ENCODE peak calls at places on chromosomes 3 and 15, in seven cellular contexts. One of them, this sample, is unnamed.

GRCh38 chr3:49805367-49805782 is 2.3 kb downstream of the INKA1 start:
- DNase-seq in IMR-90: peak; percentile 56
- DNase-seq in effector memory CD8-positive, alpha-beta T cell: no peak
- DNase-seq in stimulated activated CD4-positive, alpha-beta T cell treated with anti-CD3 and anti-CD28 coated beads, Interleukin-4, amount 100 ng/mL, for 1 hour: no peak
- DNase-seq in RWPE1: no peak
- DNase-seq in Calu3: no peak
- DNase-seq in NCI-H1694 treated with DMSO at 0.1 percent for 48 hours: peak; percentile 3
- DNase-seq in this sample: no peak

GRCh38 chr15:35657679-35658201 is 111.8 kb upstream of the DPH6 start:
- DNase-seq in NCI-H1694 treated with DMSO at 0.1 percent for 48 hours: no peak
- DNase-seq in RWPE1: no peak
- DNase-seq in Calu3: no peak
- DNase-seq in stimulated activated CD4-positive, alpha-beta T cell treated with anti-CD3 and anti-CD28 coated beads, Interleukin-4, amount 100 ng/mL, for 1 hour: no peak
- DNase-seq in IMR-90: peak; percentile 43
- DNase-seq in effector memory CD8-positive, alpha-beta T cell: no peak
- DNase-seq in this sample: peak; percentile 31

GRCh38 chr3:40828741-40829415 is 304.1 kb downstream of the ZNF621 start:
- DNase-seq in Calu3: no peak
- DNase-seq in IMR-90: no peak
- DNase-seq in effector memory CD8-positive, alpha-beta T cell: no peak
- DNase-seq in RWPE1: no peak
- DNase-seq in NCI-H1694 treated with DMSO at 0.1 percent for 48 hours: no peak
- DNase-seq in stimulated activated CD4-positive, alpha-beta T cell treated with anti-CD3 and anti-CD28 coated beads, Interleukin-4, amount 100 ng/mL, for 1 hour: no peak
- DNase-seq in this sample: no peak

GRCh38 chr15:37847776-37848175 is 86.7 kb upstream of the TMCO5A start:
- DNase-seq in Calu3: no peak
- DNase-seq in stimulated activated CD4-positive, alpha-beta T cell treated with anti-CD3 and anti-CD28 coated beads, Interleukin-4, amount 100 ng/mL, for 1 hour: no peak
- DNase-seq in NCI-H1694 treated with DMSO at 0.1 percent for 48 hours: no peak
- DNase-seq in RWPE1: no peak
- DNase-seq in IMR-90: no peak
- DNase-seq in effector memory CD8-positive, alpha-beta T cell: no peak
- DNase-seq in this sample: no peak

GRCh38 chr15:97692317-97693015 is 268.0 kb upstream of the ARRDC4 start:
- DNase-seq in effector memory CD8-positive, alpha-beta T cell: no peak
- DNase-seq in RWPE1: no peak
- DNase-seq in IMR-90: no peak
- DNase-seq in stimulated activated CD4-positive, alpha-beta T cell treated with anti-CD3 and anti-CD28 coated beads, Interleukin-4, amount 100 ng/mL, for 1 hour: no peak
- DNase-seq in NCI-H1694 treated with DMSO at 0.1 percent for 48 hours: no peak
- DNase-seq in Calu3: no peak
- DNase-seq in this sample: no peak

GRCh38 chr3:157475921-157476395 is 27.3 kb downstream of the VEPH1 start:
- DNase-seq in stimulated activated CD4-positive, alpha-beta T cell treated with anti-CD3 and anti-CD28 coated beads, Interleukin-4, amount 100 ng/mL, for 1 hour: no peak
- DNase-seq in effector memory CD8-positive, alpha-beta T cell: no peak
- DNase-seq in NCI-H1694 treated with DMSO at 0.1 percent for 48 hours: no peak
- DNase-seq in RWPE1: no peak
- DNase-seq in IMR-90: peak; percentile 93
- DNase-seq in Calu3: no peak
- DNase-seq in this sample: peak; percentile 8

GRCh38 chr15:68787609-68788264 is 33.0 kb downstream of the ANP32A start:
- DNase-seq in effector memory CD8-positive, alpha-beta T cell: no peak
- DNase-seq in Calu3: no peak
- DNase-seq in IMR-90: no peak
- DNase-seq in stimulated activated CD4-positive, alpha-beta T cell treated with anti-CD3 and anti-CD28 coated beads, Interleukin-4, amount 100 ng/mL, for 1 hour: no peak
- DNase-seq in NCI-H1694 treated with DMSO at 0.1 percent for 48 hours: no peak
- DNase-seq in RWPE1: peak; percentile 76
- DNase-seq in this sample: no peak

GRCh38 chr15:83158393-83158792 is 49.2 kb downstream of the HDGFL3 start:
- DNase-seq in RWPE1: peak; percentile 33
- DNase-seq in Calu3: peak; percentile 6
- DNase-seq in IMR-90: no peak
- DNase-seq in NCI-H1694 treated with DMSO at 0.1 percent for 48 hours: no peak
- DNase-seq in effector memory CD8-positive, alpha-beta T cell: no peak
- DNase-seq in stimulated activated CD4-positive, alpha-beta T cell treated with anti-CD3 and anti-CD28 coated beads, Interleukin-4, amount 100 ng/mL, for 1 hour: no peak
- DNase-seq in this sample: peak; percentile 58

GRCh38 chr3:125958511-125959316 is 10.3 kb upstream of the ROPN1B start:
- DNase-seq in RWPE1: no peak
- DNase-seq in stimulated activated CD4-positive, alpha-beta T cell treated with anti-CD3 and anti-CD28 coated beads, Interleukin-4, amount 100 ng/mL, for 1 hour: no peak
- DNase-seq in effector memory CD8-positive, alpha-beta T cell: no peak
- DNase-seq in Calu3: no peak
- DNase-seq in NCI-H1694 treated with DMSO at 0.1 percent for 48 hours: no peak
- DNase-seq in IMR-90: no peak
- DNase-seq in this sample: no peak

GRCh38 chr3:30475038-30475808 is 131.2 kb upstream of the TGFBR2 start:
- DNase-seq in effector memory CD8-positive, alpha-beta T cell: no peak
- DNase-seq in stimulated activated CD4-positive, alpha-beta T cell treated with anti-CD3 and anti-CD28 coated beads, Interleukin-4, amount 100 ng/mL, for 1 hour: peak; percentile 4
- DNase-seq in Calu3: no peak
- DNase-seq in RWPE1: no peak
- DNase-seq in IMR-90: no peak
- DNase-seq in NCI-H1694 treated with DMSO at 0.1 percent for 48 hours: no peak
- DNase-seq in this sample: peak; percentile 36

GRCh38 chr3:116739678-116740077 is 30.1 kb downstream of the TUSC7 start:
- DNase-seq in RWPE1: no peak
- DNase-seq in NCI-H1694 treated with DMSO at 0.1 percent for 48 hours: no peak
- DNase-seq in stimulated activated CD4-positive, alpha-beta T cell treated with anti-CD3 and anti-CD28 coated beads, Interleukin-4, amount 100 ng/mL, for 1 hour: no peak
- DNase-seq in Calu3: no peak
- DNase-seq in effector memory CD8-positive, alpha-beta T cell: no peak
- DNase-seq in IMR-90: no peak
- DNase-seq in this sample: no peak

GRCh38 chr3:110234831-110235230 is 836.8 kb upstream of the NECTIN3 start:
- DNase-seq in NCI-H1694 treated with DMSO at 0.1 percent for 48 hours: no peak
- DNase-seq in RWPE1: no peak
- DNase-seq in effector memory CD8-positive, alpha-beta T cell: no peak
- DNase-seq in IMR-90: peak; percentile 28
- DNase-seq in stimulated activated CD4-positive, alpha-beta T cell treated with anti-CD3 and anti-CD28 coated beads, Interleukin-4, amount 100 ng/mL, for 1 hour: no peak
- DNase-seq in Calu3: no peak
- DNase-seq in this sample: peak; percentile 1

GRCh38 chr3:96202181-96202580 is 612.2 kb upstream of the EPHA6 start:
- DNase-seq in NCI-H1694 treated with DMSO at 0.1 percent for 48 hours: no peak
- DNase-seq in stimulated activated CD4-positive, alpha-beta T cell treated with anti-CD3 and anti-CD28 coated beads, Interleukin-4, amount 100 ng/mL, for 1 hour: no peak
- DNase-seq in effector memory CD8-positive, alpha-beta T cell: no peak
- DNase-seq in Calu3: no peak
- DNase-seq in RWPE1: no peak
- DNase-seq in IMR-90: no peak
- DNase-seq in this sample: no peak

GRCh38 chr15:71349336-71349735 is 234.1 kb downstream of the THSD4 start:
- DNase-seq in Calu3: no peak
- DNase-seq in RWPE1: no peak
- DNase-seq in stimulated activated CD4-positive, alpha-beta T cell treated with anti-CD3 and anti-CD28 coated beads, Interleukin-4, amount 100 ng/mL, for 1 hour: no peak
- DNase-seq in IMR-90: no peak
- DNase-seq in effector memory CD8-positive, alpha-beta T cell: no peak
- DNase-seq in NCI-H1694 treated with DMSO at 0.1 percent for 48 hours: no peak
- DNase-seq in this sample: no peak

GRCh38 chr3:13189639-13190375 is 116.6 kb upstream of the IQSEC1 start:
- DNase-seq in stimulated activated CD4-positive, alpha-beta T cell treated with anti-CD3 and anti-CD28 coated beads, Interleukin-4, amount 100 ng/mL, for 1 hour: no peak
- DNase-seq in RWPE1: peak; percentile 13
- DNase-seq in IMR-90: peak; percentile 36
- DNase-seq in NCI-H1694 treated with DMSO at 0.1 percent for 48 hours: no peak
- DNase-seq in effector memory CD8-positive, alpha-beta T cell: peak; percentile 18
- DNase-seq in Calu3: no peak
- DNase-seq in this sample: peak; percentile 69

GRCh38 chr3:39435006-39435748 is 28.7 kb downstream of the RPSA start:
- DNase-seq in effector memory CD8-positive, alpha-beta T cell: no peak
- DNase-seq in Calu3: no peak
- DNase-seq in NCI-H1694 treated with DMSO at 0.1 percent for 48 hours: no peak
- DNase-seq in IMR-90: no peak
- DNase-seq in stimulated activated CD4-positive, alpha-beta T cell treated with anti-CD3 and anti-CD28 coated beads, Interleukin-4, amount 100 ng/mL, for 1 hour: no peak
- DNase-seq in RWPE1: no peak
- DNase-seq in this sample: no peak

This sample was measured in trophoblast cell.